ENCODE peak calls at places on chromosomes 7 and 10, in four cellular contexts. One of them, this sample, is unnamed.

GRCh38 chr10:71748671-71749191 is 24.6 kb downstream of the VSIR start:
- DNase-seq in SK-N-SH: peak
- DNase-seq in PC-9: no peak
- DNase-seq in CD8-positive, alpha-beta memory T cell: peak
- DNase-seq in this sample: peak

GRCh38 chr10:72906446-72906845 is 12.9 kb downstream of the OIT3 start:
- DNase-seq in PC-9: no peak
- DNase-seq in CD8-positive, alpha-beta memory T cell: no peak
- DNase-seq in SK-N-SH: no peak
- DNase-seq in this sample: no peak

GRCh38 chr10:103493362-103493871 is at the start of gene NEURL1:
- DNase-seq in CD8-positive, alpha-beta memory T cell: peak
- DNase-seq in SK-N-SH: peak
- DNase-seq in PC-9: no peak
- DNase-seq in this sample: no peak

GRCh38 chr7:86643478-86644281 is at the start of gene GRM3:
- DNase-seq in PC-9: no peak
- DNase-seq in CD8-positive, alpha-beta memory T cell: no peak
- DNase-seq in SK-N-SH: peak
- DNase-seq in this sample: no peak

GRCh38 chr7:91657386-91658120 is 222.9 kb downstream of the MTERF1 start:
- DNase-seq in PC-9: no peak
- DNase-seq in CD8-positive, alpha-beta memory T cell: no peak
- DNase-seq in SK-N-SH: no peak
- DNase-seq in this sample: no peak

GRCh38 chr7:146948708-146949107 is 832.1 kb downstream of the CNTNAP2 start:
- DNase-seq in PC-9: no peak
- DNase-seq in CD8-positive, alpha-beta memory T cell: no peak
- DNase-seq in SK-N-SH: no peak
- DNase-seq in this sample: no peak

GRCh38 chr10:98376485-98376884 is 38.5 kb downstream of the PYROXD2 start:
- DNase-seq in CD8-positive, alpha-beta memory T cell: no peak
- DNase-seq in SK-N-SH: no peak
- DNase-seq in PC-9: peak
- DNase-seq in this sample: no peak

GRCh38 chr7:30900803-30901362 is 10.8 kb upstream of the AQP1 start:
- DNase-seq in PC-9: no peak
- DNase-seq in SK-N-SH: no peak
- DNase-seq in CD8-positive, alpha-beta memory T cell: no peak
- DNase-seq in this sample: no peak

GRCh38 chr10:35451103-35452016 is 115.1 kb downstream of the CCNY start:
- DNase-seq in PC-9: no peak
- DNase-seq in SK-N-SH: no peak
- DNase-seq in CD8-positive, alpha-beta memory T cell: no peak
- DNase-seq in this sample: no peak

GRCh38 chr7:144404911-144405310 is 1.4 kb upstream of the NOBOX start:
- DNase-seq in CD8-positive, alpha-beta memory T cell: no peak
- DNase-seq in PC-9: no peak
- DNase-seq in SK-N-SH: no peak
- DNase-seq in this sample: no peak

GRCh38 chr10:102628451-102628911 is 15.8 kb upstream of the TRIM8 start:
- DNase-seq in CD8-positive, alpha-beta memory T cell: no peak
- DNase-seq in PC-9: peak
- DNase-seq in SK-N-SH: peak
- DNase-seq in this sample: peak

GRCh38 chr10:81882011-81882410 is 7.0 kb downstream of the NRG3 start:
- DNase-seq in CD8-positive, alpha-beta memory T cell: no peak
- DNase-seq in PC-9: no peak
- DNase-seq in SK-N-SH: no peak
- DNase-seq in this sample: no peak

GRCh38 chr7:16921644-16922257 is 40.0 kb upstream of the AGR3 start:
- DNase-seq in SK-N-SH: no peak
- DNase-seq in PC-9: peak
- DNase-seq in CD8-positive, alpha-beta memory T cell: no peak
- DNase-seq in this sample: no peak

GRCh38 chr7:139594911-139595476 is 71.5 kb downstream of the CLEC2L start:
- DNase-seq in SK-N-SH: no peak
- DNase-seq in PC-9: no peak
- DNase-seq in CD8-positive, alpha-beta memory T cell: no peak
- DNase-seq in this sample: no peak

GRCh38 chr10:69958232-69958902 is 94.3 kb upstream of the MACROH2A2 start:
- DNase-seq in SK-N-SH: peak
- DNase-seq in CD8-positive, alpha-beta memory T cell: peak
- DNase-seq in PC-9: peak
- DNase-seq in this sample: no peak

GRCh38 chr10:87547734-87548311 is 43.1 kb downstream of the MINPP1 start:
- DNase-seq in PC-9: no peak
- DNase-seq in CD8-positive, alpha-beta memory T cell: no peak
- DNase-seq in SK-N-SH: no peak
- DNase-seq in this sample: no peak

GRCh38 chr10:16832351-16833080 is 15.3 kb upstream of the RSU1 start:
- DNase-seq in CD8-positive, alpha-beta memory T cell: no peak
- DNase-seq in SK-N-SH: no peak
- DNase-seq in PC-9: peak
- DNase-seq in this sample: no peak

GRCh38 chr10:32104622-32105509 is 48.6 kb upstream of the KIF5B start:
- DNase-seq in CD8-positive, alpha-beta memory T cell: no peak
- DNase-seq in PC-9: no peak
- DNase-seq in SK-N-SH: no peak
- DNase-seq in this sample: no peak

GRCh38 chr7:95690367-95690947 is 81.9 kb upstream of the DYNC1I1 start:
- DNase-seq in PC-9: peak
- DNase-seq in SK-N-SH: peak
- DNase-seq in CD8-positive, alpha-beta memory T cell: no peak
- DNase-seq in this sample: no peak

GRCh38 chr7:96596120-96596826 is 113.4 kb downstream of the SEM1 start:
- DNase-seq in PC-9: peak
- DNase-seq in SK-N-SH: peak
- DNase-seq in CD8-positive, alpha-beta memory T cell: no peak
- DNase-seq in this sample: no peak

GRCh38 chr10:54904833-54905232 is 103.8 kb upstream of the PCDH15 start:
- DNase-seq in PC-9: no peak
- DNase-seq in CD8-positive, alpha-beta memory T cell: no peak
- DNase-seq in SK-N-SH: no peak
- DNase-seq in this sample: no peak

GRCh38 chr10:36880898-36881297 is 244.5 kb upstream of the ANKRD30A start:
- DNase-seq in PC-9: no peak
- DNase-seq in SK-N-SH: peak
- DNase-seq in CD8-positive, alpha-beta memory T cell: no peak
- DNase-seq in this sample: no peak

GRCh38 chr10:77741746-77742145 is 104.1 kb upstream of the KCNMA1 start:
- DNase-seq in SK-N-SH: no peak
- DNase-seq in PC-9: no peak
- DNase-seq in CD8-positive, alpha-beta memory T cell: no peak
- DNase-seq in this sample: no peak

DNA sequence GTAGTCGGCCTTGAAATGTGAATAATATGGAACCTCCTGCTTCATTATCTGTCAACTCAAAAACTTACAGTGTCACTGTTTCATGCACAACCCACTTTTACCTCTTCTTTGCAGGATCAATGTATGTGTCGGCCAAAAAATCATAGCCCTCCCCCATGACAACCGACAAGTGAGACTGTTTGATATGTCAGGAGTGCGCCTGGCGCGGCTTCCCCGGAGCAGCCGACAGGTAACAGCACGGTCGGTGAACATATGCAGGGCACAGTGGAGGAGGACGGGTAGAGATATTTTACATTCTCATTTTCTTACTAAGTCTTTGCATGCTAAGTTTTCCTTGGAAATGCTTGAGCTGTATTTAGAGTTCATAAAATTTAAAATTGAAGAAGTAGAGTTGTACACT is 68.6 kb downstream of the WDR37 start:
- DNase-seq in SK-N-SH: no peak
- DNase-seq in CD8-positive, alpha-beta memory T cell: no peak
- DNase-seq in PC-9: no peak
- DNase-seq in this sample: no peak
- H3K27ac ChIP-seq in SK-N-SH: no peak
- H3K27ac ChIP-seq in CD8-positive, alpha-beta memory T cell: no peak
- H3K27ac ChIP-seq in PC-9: no peak
- H3K27ac ChIP-seq in this sample: no peak

GRCh38 chr10:129951841-129952240 is 12.2 kb downstream of the EBF3 start:
- DNase-seq in PC-9: no peak
- DNase-seq in CD8-positive, alpha-beta memory T cell: no peak
- DNase-seq in SK-N-SH: no peak
- DNase-seq in this sample: no peak
- H3K4me3 ChIP-seq in PC-9: no peak
- H3K4me3 ChIP-seq in CD8-positive, alpha-beta memory T cell: no peak
- H3K4me3 ChIP-seq in SK-N-SH: no peak
- H3K4me3 ChIP-seq in this sample: peak

GRCh38 chr7:50205011-50205410 is 99.5 kb upstream of the IKZF1 start:
- DNase-seq in CD8-positive, alpha-beta memory T cell: no peak
- DNase-seq in PC-9: no peak
- DNase-seq in SK-N-SH: no peak
- DNase-seq in this sample: no peak
- H3K27ac ChIP-seq in CD8-positive, alpha-beta memory T cell: no peak
- H3K27ac ChIP-seq in PC-9: no peak
- H3K27ac ChIP-seq in SK-N-SH: no peak
- H3K27ac ChIP-seq in this sample: no peak

GRCh38 chr7:143399642-143400041 is 9.0 kb downstream of the EPHA1 start:
- DNase-seq in PC-9: no peak
- DNase-seq in CD8-positive, alpha-beta memory T cell: no peak
- DNase-seq in SK-N-SH: no peak
- DNase-seq in this sample: no peak
- H3K4me3 ChIP-seq in PC-9: no peak
- H3K4me3 ChIP-seq in CD8-positive, alpha-beta memory T cell: no peak
- H3K4me3 ChIP-seq in SK-N-SH: no peak
- H3K4me3 ChIP-seq in this sample: no peak

GRCh38 chr10:79379512-79380124 is 32.3 kb downstream of the PPIF start:
- DNase-seq in PC-9: no peak
- DNase-seq in CD8-positive, alpha-beta memory T cell: no peak
- DNase-seq in SK-N-SH: no peak
- DNase-seq in this sample: peak

GRCh38 chr10:79381804-79382221 is 34.5 kb downstream of the PPIF start:
- DNase-seq in SK-N-SH: no peak
- DNase-seq in PC-9: no peak
- DNase-seq in CD8-positive, alpha-beta memory T cell: no peak
- DNase-seq in this sample: peak

GRCh38 chr10:79380918-79381775 is 33.9 kb downstream of the PPIF start:
- DNase-seq in SK-N-SH: no peak
- DNase-seq in CD8-positive, alpha-beta memory T cell: no peak
- DNase-seq in PC-9: no peak
- DNase-seq in this sample: no peak

GRCh38 chr10:79378647-79379511 is 31.6 kb downstream of the PPIF start:
- DNase-seq in CD8-positive, alpha-beta memory T cell: no peak
- DNase-seq in SK-N-SH: no peak
- DNase-seq in PC-9: no peak
- DNase-seq in this sample: peak

DNA sequence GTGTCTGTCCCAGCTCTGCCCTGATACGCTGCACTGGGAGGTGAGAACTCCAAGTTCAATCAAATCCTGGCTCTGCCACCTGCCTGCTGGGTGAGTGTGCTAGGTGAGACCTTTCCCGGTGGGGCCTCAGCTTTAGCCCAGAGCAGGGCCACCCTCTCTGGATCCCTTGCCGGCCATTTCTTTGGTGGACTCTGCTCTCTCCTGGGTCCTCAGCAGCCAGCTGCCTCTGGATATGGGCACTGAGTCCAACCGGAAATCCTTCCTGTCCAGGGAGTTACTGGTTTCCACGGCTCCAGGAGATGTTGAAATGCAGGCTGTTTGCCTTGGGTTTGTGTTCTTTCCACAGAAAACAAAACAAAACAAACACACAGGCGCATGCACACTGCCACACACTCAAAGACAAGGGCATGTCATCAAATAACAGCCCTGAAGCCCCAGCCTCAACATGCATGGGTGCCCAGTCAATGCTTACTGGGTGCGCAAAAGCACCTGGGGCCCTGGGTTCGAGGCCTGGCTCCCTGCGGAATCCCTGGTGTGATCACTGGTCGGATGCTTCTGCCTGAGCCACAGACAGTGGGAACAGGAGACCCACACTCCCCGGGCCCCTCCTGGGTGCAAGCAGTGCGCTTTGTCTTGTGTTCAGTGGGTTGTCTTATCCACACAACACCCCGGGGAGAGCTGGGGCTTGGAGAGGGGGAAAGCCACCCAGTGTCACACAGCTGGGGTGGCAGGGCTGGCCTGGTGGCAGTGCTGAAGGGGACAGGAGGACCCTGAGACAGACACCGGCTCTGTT is 33.1 kb downstream of the PPIF start:
- DNase-seq in PC-9: no peak
- DNase-seq in CD8-positive, alpha-beta memory T cell: no peak
- DNase-seq in SK-N-SH: no peak
- DNase-seq in this sample: peak
- H3K27ac ChIP-seq in PC-9: no peak
- H3K27ac ChIP-seq in CD8-positive, alpha-beta memory T cell: no peak
- H3K27ac ChIP-seq in SK-N-SH: no peak
- H3K27ac ChIP-seq in this sample: peak

GRCh38 chr10:132006966-132007365 is 25.2 kb upstream of the BNIP3 start:
- DNase-seq in CD8-positive, alpha-beta memory T cell: no peak
- DNase-seq in PC-9: no peak
- DNase-seq in SK-N-SH: no peak
- DNase-seq in this sample: no peak

GRCh38 chr10:132005147-132005546 is 23.4 kb upstream of the BNIP3 start:
- DNase-seq in SK-N-SH: no peak
- DNase-seq in CD8-positive, alpha-beta memory T cell: no peak
- DNase-seq in PC-9: no peak
- DNase-seq in this sample: no peak

GRCh38 chr10:132009575-132009974 is 27.9 kb upstream of the BNIP3 start:
- DNase-seq in SK-N-SH: no peak
- DNase-seq in CD8-positive, alpha-beta memory T cell: no peak
- DNase-seq in PC-9: no peak
- DNase-seq in this sample: no peak

GRCh38 chr10:132010484-132010883 is 28.8 kb upstream of the BNIP3 start:
- DNase-seq in CD8-positive, alpha-beta memory T cell: no peak
- DNase-seq in PC-9: no peak
- DNase-seq in SK-N-SH: no peak
- DNase-seq in this sample: no peak

GRCh38 chr10:132007681-132008080 is 26.0 kb upstream of the BNIP3 start:
- DNase-seq in PC-9: no peak
- DNase-seq in SK-N-SH: no peak
- DNase-seq in CD8-positive, alpha-beta memory T cell: no peak
- DNase-seq in this sample: no peak
- H3K4me3 ChIP-seq in PC-9: no peak
- H3K4me3 ChIP-seq in SK-N-SH: no peak
- H3K4me3 ChIP-seq in CD8-positive, alpha-beta memory T cell: no peak
- H3K4me3 ChIP-seq in this sample: no peak

DNA sequence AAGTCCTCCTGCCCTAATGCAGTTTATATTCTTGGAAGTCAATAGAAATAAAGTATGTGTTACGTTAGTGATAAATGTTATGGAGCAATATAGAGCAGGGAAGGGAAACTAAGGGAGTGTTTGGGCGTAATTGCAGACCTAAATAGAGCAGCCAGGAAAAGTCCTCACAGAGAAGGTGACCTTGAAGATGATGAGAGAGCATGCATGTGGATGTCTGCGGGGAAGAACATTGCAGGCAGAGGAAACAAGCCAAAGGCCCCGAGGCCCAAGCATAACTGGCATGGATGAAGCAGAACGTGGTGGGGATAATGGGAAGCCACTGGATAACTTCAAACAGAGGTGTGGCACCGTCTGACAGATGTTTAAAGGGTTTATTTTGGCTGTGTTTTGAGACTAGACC is 12.5 kb downstream of the ADD3 start:
- DNase-seq in CD8-positive, alpha-beta memory T cell: no peak
- DNase-seq in SK-N-SH: no peak
- DNase-seq in PC-9: no peak
- DNase-seq in this sample: no peak
- H3K27ac ChIP-seq in CD8-positive, alpha-beta memory T cell: no peak
- H3K27ac ChIP-seq in SK-N-SH: no peak
- H3K27ac ChIP-seq in PC-9: no peak
- H3K27ac ChIP-seq in this sample: no peak